ENCODE peak calls at places on chromosomes 16 and 17, in nine cellular contexts. E is activated CD8-positive, alpha-beta memory T cell treated with anti-CD3 and anti-CD28 coated beads for 1 hour; F is T-helper 1 cell; Y is ascending aorta; H is activated naive CD4-positive, alpha-beta T cell; O is colonic mucosa; X is T-helper 9 cell; A is activated T-cell treated with anti-CD3 and anti-CD28 coated beads for 24 hours; P is CD4-positive, CD25-positive, alpha-beta regulatory T cell. L is an unnamed sample.

GRCh38 chr17:57783338-57783742 is 38.2 kb upstream of the CCDC182 start:
- DNase-seq in E (peak), F (peak), Y (no peak), H (peak), O (peak), X (peak), A (peak), P (peak), L (peak)

GRCh38 chr17:2695961-2696760 is 15.4 kb downstream of the CLUH start:
- DNase-seq in E (no peak), F (no peak), Y (peak), H (no peak), O (no peak), X (no peak), A (no peak), P (no peak), L (no peak)

GRCh38 chr17:77875881-77876509 is 82.5 kb upstream of the TNRC6C start:
- DNase-seq in E (no peak), F (no peak), Y (no peak), H (no peak), O (no peak), X (no peak), A (no peak), P (no peak), L (no peak)

GRCh38 chr16:4679854-4680636 is 13.3 kb upstream of the NUDT16L1 start:
- DNase-seq in E (no peak), F (no peak), Y (no peak), H (no peak), O (peak), X (no peak), A (no peak), P (no peak), L (peak)

GRCh38 chr17:17886747-17887146 is 50.0 kb upstream of the SREBF1 start:
- DNase-seq in E (no peak), F (no peak), Y (no peak), H (no peak), O (no peak), X (no peak), A (no peak), P (no peak), L (no peak)

GRCh38 chr17:77476498-77476897 is 335.7 kb downstream of the SEC14L1 start:
- DNase-seq in E (no peak), F (no peak), Y (no peak), H (no peak), O (no peak), X (no peak), A (no peak), P (no peak), L (no peak)

GRCh38 chr17:17774009-17774881 is 62.5 kb downstream of the SREBF1 start:
- DNase-seq in E (no peak), F (no peak), Y (no peak), H (no peak), O (peak), X (no peak), A (no peak), P (no peak), L (no peak)

GRCh38 chr17:29066603-29067002 is 23.7 kb downstream of the PIPOX start:
- DNase-seq in E (no peak), F (no peak), Y (no peak), H (no peak), O (no peak), X (no peak), A (no peak), P (no peak), L (no peak)

GRCh38 chr17:56751145-56751743 is 82.5 kb downstream of the C17orf67 start:
- DNase-seq in E (no peak), F (no peak), Y (no peak), H (no peak), O (no peak), X (no peak), A (no peak), P (no peak), L (no peak)

GRCh38 chr17:19301973-19302372 is 60.5 kb downstream of the B9D1 start:
- DNase-seq in E (no peak), F (no peak), Y (no peak), H (no peak), O (no peak), X (no peak), A (no peak), P (no peak), L (no peak)

GRCh38 chr17:72121164-72122001 is 563 bp downstream of the SOX9 start:
- DNase-seq in E (no peak), F (no peak), Y (no peak), H (no peak), O (peak), X (no peak), A (no peak), P (no peak), L (no peak)

L was measured in substantia nigra.